ENCODE peak calls at places on chromosomes 13 and 19, in eight cellular contexts. M is EH, H is activated gamma-delta T cell treated with Interleukin-2 at 50 U/mL for 16 hours, R is epithelial cell of esophagus, J is AG09319, U is H4, X is HS-5, G is globus pallidus. P is an unnamed sample.

GRCh38 chr13:51769455-51770127 is 34.4 kb downstream of the DHRS12 start:
- DNase-seq in U (no peak), H (no peak), M (no peak), G (peak; percentile 29), R (no peak), J (no peak), X (no peak), P (no peak)

GRCh38 chr19:16016226-16017137 is 59.8 kb upstream of the TPM4 start:
- DNase-seq in H (no peak), U (no peak), J (no peak), G (no peak), M (no peak), R (no peak), X (no peak), P (no peak)

GRCh38 chr19:3683866-3684816 is 16.1 kb downstream of the PIP5K1C start:
- DNase-seq in M (peak; percentile 97), J (no peak), G (no peak), R (no peak), U (no peak), H (no peak), X (no peak), P (no peak)

GRCh38 chr13:41199526-41199925 is 5.2 kb upstream of the KBTBD7 start:
- DNase-seq in H (no peak), G (no peak), R (no peak), X (no peak), U (no peak), J (peak; percentile 81), M (no peak), P (no peak)

GRCh38 chr13:113863511-113864302 is at the start of gene GAS6:
- DNase-seq in G (no peak), H (no peak), R (peak; percentile 52), U (no peak), X (no peak), M (peak; percentile 60), J (no peak), P (peak; percentile 45)

GRCh38 chr19:12990853-12991252 is 4.4 kb upstream of the NFIX start:
- DNase-seq in X (no peak), G (no peak), R (no peak), M (no peak), U (no peak), H (no peak), J (no peak), P (no peak)

GRCh38 chr13:21528616-21529015 is 69.5 kb upstream of the ZDHHC20 start:
- DNase-seq in G (no peak), R (peak; percentile 7), H (no peak), M (peak; percentile 94), U (no peak), X (no peak), J (no peak), P (no peak)

GRCh38 chr13:41356788-41357187 is 45.7 kb downstream of the NAA16 start:
- DNase-seq in R (peak; percentile 11), X (no peak), H (peak; percentile 17), G (no peak), J (no peak), U (no peak), M (no peak), P (peak; percentile 62)

GRCh38 chr19:40806385-40807146 is 7.6 kb downstream of the EGLN2 start:
- DNase-seq in X (no peak), G (peak; percentile 97), J (peak; percentile 92), H (peak; percentile 74), U (peak; percentile 86), R (peak; percentile 89), M (peak; percentile 99), P (peak; percentile 77)

GRCh38 chr13:47426126-47426849 is 529.4 kb upstream of the HTR2A start:
- DNase-seq in U (peak; percentile 82), M (peak; percentile 72), X (peak; percentile 14), R (peak; percentile 61), H (no peak), G (no peak), J (peak; percentile 16), P (no peak)

GRCh38 chr13:83618966-83619365 is 263.3 kb downstream of the SLITRK1 start:
- DNase-seq in M (peak; percentile 56), X (peak; percentile 2), G (no peak), U (no peak), H (no peak), J (no peak), R (peak; percentile 51), P (no peak)

GRCh38 chr13:106683918-106684317 is 116.0 kb upstream of the ARGLU1 start:
- DNase-seq in U (no peak), G (no peak), M (no peak), R (no peak), X (no peak), J (no peak), H (no peak), P (no peak)

GRCh38 chr13:22002893-22003292 is 332.0 kb downstream of the FGF9 start:
- DNase-seq in U (no peak), G (no peak), M (no peak), J (no peak), R (no peak), H (no peak), X (no peak), P (no peak)

GRCh38 chr13:110330491-110331001 is 23.5 kb downstream of the COL4A2 start:
- DNase-seq in J (no peak), G (no peak), X (no peak), U (no peak), H (no peak), R (no peak), M (peak; percentile 96), P (no peak)

GRCh38 chr13:23979361-23980159 is 82.3 kb upstream of the C1QTNF9B start:
- DNase-seq in J (peak; percentile 53), M (peak; percentile 89), X (no peak), H (peak; percentile 24), U (peak; percentile 44), G (peak; percentile 88), R (peak; percentile 56), P (peak; percentile 34)

GRCh38 chr13:89650226-89650625 is 1697.3 kb upstream of the MIR17HG start:
- DNase-seq in G (no peak), M (no peak), J (no peak), U (no peak), X (no peak), H (no peak), R (no peak), P (no peak)

GRCh38 chr13:75789451-75790197 is 153.5 kb downstream of the LMO7 start:
- DNase-seq in U (no peak), R (no peak), M (peak; percentile 34), J (no peak), G (no peak), H (no peak), X (no peak), P (no peak)

GRCh38 chr19:17052439-17052838 is 22.8 kb downstream of the HAUS8 start:
- DNase-seq in H (no peak), J (no peak), U (peak; percentile 43), R (peak; percentile 62), X (no peak), M (peak; percentile 63), G (no peak), P (no peak)

GRCh38 chr13:102295316-102296048 is 106.4 kb downstream of the FGF14 start:
- DNase-seq in X (no peak), G (no peak), J (peak; percentile 4), U (no peak), M (peak; percentile 1), H (no peak), R (no peak), P (no peak)

GRCh38 chr19:35901055-35901644 is 810 bp upstream of the NFKBID start:
- DNase-seq in M (peak; percentile 88), H (no peak), U (no peak), G (no peak), J (no peak), X (peak; percentile 49), R (peak; percentile 8), P (no peak)

GRCh38 chr13:113078895-113079720 is 26.5 kb upstream of the F7 start:
- DNase-seq in J (no peak), R (no peak), H (no peak), M (no peak), X (no peak), U (no peak), G (peak; percentile 78), P (no peak)

GRCh38 chr19:18523841-18524240 is 2.0 kb upstream of the ELL start:
- DNase-seq in J (no peak), G (no peak), X (no peak), U (no peak), H (no peak), M (no peak), R (no peak), P (no peak)

GRCh38 chr19:6271251-6271650 is 8.5 kb downstream of the MLLT1 start:
- DNase-seq in J (no peak), G (no peak), X (no peak), H (no peak), U (peak; percentile 36), R (no peak), M (peak; percentile 16), P (no peak)

GRCh38 chr19:42121666-42122069 is 10.6 kb downstream of the POU2F2 start:
- DNase-seq in H (peak; percentile 73), J (no peak), U (peak; percentile 24), G (peak; percentile 41), M (peak; percentile 96), R (peak; percentile 89), X (peak; percentile 83), P (peak; percentile 76)

GRCh38 chr13:45218689-45219088 is 17.8 kb upstream of the KCTD4 start:
- DNase-seq in X (no peak), G (no peak), H (no peak), M (no peak), U (no peak), J (no peak), R (no peak), P (no peak)

GRCh38 chr13:83065136-83065535 is 817.1 kb downstream of the SLITRK1 start:
- DNase-seq in G (peak; percentile 18), X (no peak), U (peak; percentile 14), M (peak; percentile 80), J (peak; percentile 49), H (no peak), R (no peak), P (no peak)

GRCh38 chr19:39315933-39316332 is 4.7 kb downstream of the LRFN1 start:
- DNase-seq in U (no peak), G (no peak), M (no peak), J (no peak), H (no peak), R (no peak), X (no peak), P (no peak)

GRCh38 chr13:114166381-114167131 is 12.5 kb upstream of the CFAP97D2 start:
- DNase-seq in U (no peak), X (no peak), R (no peak), H (no peak), G (peak; percentile 81), M (no peak), J (no peak), P (no peak)

GRCh38 chr19:17874423-17875135 is 2.8 kb downstream of the SLC5A5 start:
- DNase-seq in U (no peak), J (no peak), M (no peak), H (no peak), R (no peak), X (no peak), G (no peak), P (no peak)

GRCh38 chr13:62209539-62209938 is 793.9 kb upstream of the PCDH20 start:
- DNase-seq in U (no peak), X (no peak), R (no peak), G (no peak), M (no peak), J (no peak), H (no peak), P (no peak)

GRCh38 chr13:106139407-106139806 is 396.1 kb downstream of the EFNB2 start:
- DNase-seq in J (no peak), R (no peak), X (no peak), U (no peak), G (no peak), H (no peak), M (no peak), P (no peak)

GRCh38 chr19:53158119-53158656 is 665 bp downstream of the ZNF347 start:
- DNase-seq in R (peak; percentile 32), J (peak; percentile 2), M (peak; percentile 54), H (peak; percentile 8), G (peak; percentile 9), U (peak; percentile 29), X (peak; percentile 8), P (peak; percentile 43)

GRCh38 chr19:2944775-2945574 is at the start of gene ZNF77:
- DNase-seq in G (peak; percentile 99), R (peak; percentile 100), H (peak; percentile 99), X (peak; percentile 99), J (peak; percentile 99), U (peak; percentile 98), M (peak; percentile 99), P (peak; percentile 99)

GRCh38 chr13:77833331-77833863 is 85.2 kb downstream of the EDNRB start:
- DNase-seq in M (no peak), X (no peak), G (peak; percentile 60), R (peak; percentile 5), H (no peak), J (peak; percentile 68), U (peak; percentile 19), P (no peak)

P was measured in activated T-cell treated with anti-CD3 and anti-CD28 coated beads, Interleukin-2, amount 50 U/mL, for 1 hour.